ENCODE peak calls at places on chromosomes 11 and 22, in four cellular contexts. F is H1, J is IMR-90, R is PC-9. H is an unnamed sample.

GRCh38 chr11:7965386-7965785 is at the start of gene NLRP10:
- DNase-seq in F (no peak), J (peak; percentile 95), R (peak; percentile 9), H (no peak)

GRCh38 chr11:66685276-66686099 is 7.8 kb upstream of the RBM4B start:
- DNase-seq in F (no peak), J (no peak), R (no peak), H (no peak)

GRCh38 chr11:17532814-17533213 is 11.4 kb downstream of the USH1C start:
- DNase-seq in F (no peak), J (no peak), R (no peak), H (no peak)

GRCh38 chr11:120517390-120518315 is 6.1 kb downstream of the GRIK4 start:
- DNase-seq in F (no peak), J (peak; percentile 52), R (peak; percentile 9), H (no peak)

GRCh38 chr11:111585371-111585770 is 16.9 kb upstream of the SIK2 start:
- DNase-seq in F (no peak), J (peak; percentile 90), R (no peak), H (no peak)

GRCh38 chr11:116234989-116235567 is 537.7 kb downstream of the BUD13 start:
- DNase-seq in F (peak; percentile 38), J (no peak), R (no peak), H (no peak)

GRCh38 chr22:31972180-31972579 is 27.8 kb downstream of the YWHAH start:
- DNase-seq in F (no peak), J (no peak), R (no peak), H (no peak)

GRCh38 chr11:114183041-114183511 is 113.1 kb upstream of the NNMT start:
- DNase-seq in F (no peak), J (no peak), R (no peak), H (no peak)

GRCh38 chr11:109597336-109597735 is 175.3 kb downstream of the C11orf87 start:
- DNase-seq in F (no peak), J (no peak), R (no peak), H (no peak)

GRCh38 chr11:126139541-126140091 is 71.8 kb downstream of the RPUSD4 start:
- DNase-seq in F (no peak), J (peak; percentile 53), R (no peak), H (no peak)

GRCh38 chr11:66336234-66337102 is at the start of gene RIN1:
- DNase-seq in F (no peak), J (peak; percentile 99), R (peak; percentile 90), H (no peak)

GRCh38 chr11:75896843-75897419 is 81.9 kb downstream of the UVRAG start:
- DNase-seq in F (no peak), J (peak; percentile 55), R (no peak), H (no peak)

GRCh38 chr11:15307600-15307999 is 192.9 kb downstream of the INSC start:
- DNase-seq in F (peak; percentile 39), J (no peak), R (no peak), H (no peak)

GRCh38 chr11:10302744-10303557 is 1.9 kb upstream of the ADM start:
- DNase-seq in F (no peak), J (peak; percentile 59), R (peak; percentile 73), H (no peak)

GRCh38 chr11:94758671-94759070 is 9.5 kb upstream of the AMOTL1 start:
- DNase-seq in F (no peak), J (no peak), R (no peak), H (no peak)

GRCh38 chr11:59611570-59612565 is 3.7 kb downstream of the OSBP start:
- DNase-seq in F (no peak), J (peak; percentile 67), R (no peak), H (no peak)

GRCh38 chr22:44192098-44192810 is 11.5 kb downstream of the PARVG start:
- DNase-seq in F (peak; percentile 15), J (no peak), R (peak; percentile 46), H (no peak)

GRCh38 chr11:120608760-120609211 is 97.2 kb downstream of the GRIK4 start:
- DNase-seq in F (no peak), J (no peak), R (no peak), H (no peak)

GRCh38 chr11:102733232-102733875 is 8.6 kb upstream of the MMP8 start:
- DNase-seq in F (peak; percentile 57), J (peak; percentile 47), R (peak; percentile 74), H (no peak)

GRCh38 chr22:31681625-31682345 is 19.8 kb upstream of the PISD start:
- DNase-seq in F (no peak), J (peak; percentile 60), R (no peak), H (no peak)

GRCh38 chr22:22865311-22866072 is 22.1 kb upstream of the IGLL5 start:
- DNase-seq in F (no peak), J (no peak), R (no peak), H (no peak)

GRCh38 chr11:74446445-74446844 is 20.9 kb downstream of the KCNE3 start:
- DNase-seq in F (no peak), J (no peak), R (no peak), H (no peak)

GRCh38 chr11:105092255-105093239 is 47.0 kb downstream of the CARD18 start:
- DNase-seq in F (no peak), J (peak; percentile 20), R (no peak), H (no peak)

GRCh38 chr11:64269380-64270234 is 14.9 kb downstream of the BAD start:
- DNase-seq in F (peak; percentile 98), J (peak; percentile 100), R (peak; percentile 99), H (peak; percentile 91)
- TF ChIP-seq CTCF in F (no peak), J (peak; percentile 17), R (peak; percentile 35), H (peak; percentile 19)

GRCh38 chr11:12642040-12642439 is 32.2 kb upstream of the TEAD1 start:
- DNase-seq in F (no peak), J (peak; percentile 68), R (no peak), H (no peak)
- TF ChIP-seq CTCF in F (no peak), J (no peak), R (no peak), H (no peak)

DNA sequence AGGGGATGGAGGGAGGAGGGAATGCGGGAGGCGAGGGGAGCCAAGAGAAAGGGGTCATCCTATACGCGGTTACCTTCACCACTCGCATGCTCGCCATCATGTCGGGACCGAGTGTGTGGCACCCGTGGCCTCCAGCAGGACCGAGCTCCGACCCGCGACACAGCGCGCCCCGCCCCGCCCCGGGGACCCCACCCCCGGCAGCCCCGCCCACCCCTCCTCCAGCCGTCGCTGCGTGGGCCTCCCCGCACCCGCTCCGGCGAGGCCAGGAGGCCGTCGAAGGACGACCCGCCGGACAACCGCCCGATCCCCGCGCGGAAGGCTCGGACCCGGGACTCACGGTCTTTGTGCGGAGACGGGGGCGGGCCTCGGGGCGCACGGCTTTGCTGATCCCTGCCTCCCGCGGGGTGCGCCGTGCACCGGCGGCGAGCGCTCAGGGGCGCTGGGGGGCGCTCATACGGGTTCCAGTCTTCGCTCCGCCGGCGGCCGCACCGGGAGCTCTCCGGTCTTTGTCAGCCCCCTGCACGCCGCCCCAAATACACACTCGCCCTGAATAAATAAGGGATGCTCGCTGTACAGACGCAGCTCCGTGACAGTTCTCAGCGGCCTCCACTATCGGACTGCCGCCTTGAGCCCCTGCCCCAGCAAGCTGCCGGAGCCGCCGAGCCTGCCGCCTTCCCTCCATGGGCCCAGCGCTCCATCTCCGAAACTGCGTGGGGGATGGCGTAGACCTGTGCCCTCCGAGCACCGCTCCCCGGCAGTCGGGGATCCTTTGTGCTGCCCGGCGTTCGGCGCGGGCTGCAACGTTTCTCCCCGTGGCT is at the start of gene UBE2L6:
- DNase-seq in F (no peak), J (no peak), R (peak; percentile 62), H (peak; percentile 82)
- TF ChIP-seq CTCF in F (peak; percentile 50), J (peak; percentile 39), R (no peak), H (no peak)

GRCh38 chr11:131668867-131669780 is 298.7 kb downstream of the NTM start:
- DNase-seq in F (no peak), J (peak; percentile 16), R (peak; percentile 16), H (no peak)
- TF ChIP-seq CTCF in F (peak; percentile 70), J (peak; percentile 41), R (peak; percentile 70), H (peak; percentile 76)

GRCh38 chr11:86408845-86409244 is 34.2 kb downstream of the CCDC81 start:
- DNase-seq in F (no peak), J (no peak), R (no peak), H (no peak)
- TF ChIP-seq CTCF in F (no peak), J (peak; percentile 45), R (peak; percentile 61), H (peak; percentile 42)

GRCh38 chr11:43578346-43579170 is 102.0 kb upstream of the HSD17B12 start:
- DNase-seq in F (no peak), J (peak; percentile 74), R (no peak), H (no peak)

GRCh38 chr11:43575931-43576833 is 104.4 kb upstream of the HSD17B12 start:
- DNase-seq in F (no peak), J (no peak), R (no peak), H (no peak)

GRCh38 chr11:43574949-43575915 is 105.3 kb upstream of the HSD17B12 start:
- DNase-seq in F (no peak), J (peak; percentile 82), R (no peak), H (no peak)

GRCh38 chr11:43577566-43578264 is 102.8 kb upstream of the HSD17B12 start:
- DNase-seq in F (no peak), J (no peak), R (no peak), H (no peak)

DNA sequence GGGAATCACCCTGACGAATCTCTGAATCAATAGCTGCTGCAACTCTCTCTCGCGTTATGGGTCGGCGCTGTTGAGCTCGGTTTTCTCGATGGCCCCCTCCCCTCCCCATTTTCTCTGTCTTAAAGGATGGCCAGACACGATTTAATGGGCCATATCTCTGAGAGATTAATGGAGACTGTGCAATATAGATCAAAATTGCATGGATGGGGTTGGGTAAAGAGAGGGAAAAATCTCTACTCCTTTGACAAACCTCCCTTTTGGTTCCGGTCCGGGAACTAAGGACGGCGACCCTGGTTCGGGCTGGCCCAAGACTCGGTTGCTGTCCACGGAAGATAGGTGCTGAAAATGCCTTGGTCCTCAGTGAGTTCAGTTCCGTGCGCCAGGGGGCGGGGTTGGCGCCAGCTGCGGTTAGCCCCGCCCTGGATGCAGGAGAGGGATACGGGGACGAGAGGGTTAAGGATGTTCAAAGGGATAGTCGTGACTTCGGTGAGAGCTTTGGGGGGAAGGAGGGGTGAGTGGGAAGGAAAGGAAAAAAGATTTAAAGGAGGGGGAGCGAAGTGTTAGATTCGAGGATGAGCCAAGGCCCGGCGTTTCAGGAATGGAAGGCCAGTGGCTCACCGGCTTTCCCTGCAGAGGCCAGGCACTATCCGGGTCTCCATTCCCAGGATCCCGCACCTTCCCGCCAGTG is 103.6 kb upstream of the HSD17B12 start:
- DNase-seq in F (no peak), J (peak; percentile 49), R (peak; percentile 8), H (no peak)
- TF ChIP-seq CTCF in F (peak; percentile 72), J (peak; percentile 35), R (no peak), H (peak; percentile 30)

GRCh38 chr11:122248939-122249338 is 132.9 kb upstream of the BLID start:
- DNase-seq in F (no peak), J (peak; percentile 40), R (no peak), H (no peak)
- TF ChIP-seq CTCF in F (no peak), J (no peak), R (no peak), H (no peak)

DNA sequence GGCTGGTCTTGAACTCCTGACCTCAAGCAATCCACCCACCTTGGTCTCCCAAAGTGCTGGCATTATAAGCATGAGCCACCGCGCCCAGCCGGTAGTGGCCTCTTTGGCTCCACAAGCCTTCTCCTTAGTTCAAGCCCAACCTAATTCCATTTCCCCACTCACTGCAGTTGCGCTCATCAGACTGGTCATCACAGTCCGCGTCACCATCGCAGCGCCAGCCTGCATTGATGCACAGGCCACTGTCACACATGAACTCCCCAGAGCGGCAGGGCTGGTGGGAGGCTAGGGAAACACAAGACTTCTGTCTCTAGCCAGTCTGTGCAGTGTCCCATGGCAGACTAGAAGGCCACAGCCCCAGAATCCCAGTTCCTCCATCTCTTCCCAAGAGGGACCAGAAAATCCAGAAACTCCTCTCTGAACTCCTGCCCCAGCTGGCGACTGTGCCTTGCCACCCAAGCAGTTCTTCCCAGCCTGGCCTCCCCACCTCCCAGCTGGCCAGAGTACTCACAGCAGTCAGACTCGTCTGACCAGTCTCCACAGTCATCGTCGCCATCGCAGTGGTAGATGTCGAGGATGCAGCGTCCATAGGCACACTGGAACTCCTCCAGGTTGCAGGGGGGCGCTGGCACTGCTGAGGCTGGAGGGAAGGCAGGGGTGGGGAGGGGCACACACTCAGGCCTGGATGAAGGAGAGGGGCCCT is 19.8 kb downstream of the LRP4 start:
- DNase-seq in F (no peak), J (no peak), R (peak; percentile 84), H (no peak)
- TF ChIP-seq CTCF in F (no peak), J (no peak), R (no peak), H (no peak)

H was measured in progenitor cell of endocrine pancreas.